ENCODE peak calls at places on chromosomes 13 and 19, in nine cellular contexts. V is effector memory CD8-positive, alpha-beta T cell; Y is ovary; O is DMS153; W is AG08396; A is ELR; J is COLO829; M is cardiac muscle cell; G is kidney glomerular epithelial cell. N is an unnamed sample.

GRCh38 chr19:15702590-15702930 is 25.3 kb upstream of the OR10H2 start:
- DNase-seq in O (peak; percentile 85), W (no peak), G (no peak), A (peak; percentile 5), Y (peak; percentile 32), M (no peak), J (no peak), V (no peak), N (peak; percentile 57)

GRCh38 chr13:48801255-48801654 is 147.5 kb downstream of the CYSLTR2 start:
- DNase-seq in Y (no peak), W (peak; percentile 24), O (no peak), V (no peak), G (no peak), A (peak; percentile 68), M (no peak), J (no peak), N (no peak)

GRCh38 chr13:36395280-36395679 is 37.0 kb upstream of the CCNA1 start:
- DNase-seq in V (no peak), O (no peak), M (no peak), A (peak; percentile 62), W (peak; percentile 60), J (peak; percentile 65), G (peak; percentile 76), Y (no peak), N (peak; percentile 17)

GRCh38 chr19:41957838-41958366 is 1.2 kb downstream of the RABAC1 start:
- DNase-seq in G (peak; percentile 92), O (peak; percentile 75), J (peak; percentile 87), V (peak; percentile 30), A (peak; percentile 88), M (peak; percentile 84), Y (peak; percentile 58), W (peak; percentile 93), N (peak; percentile 73)

GRCh38 chr13:76723551-76724232 is 162.5 kb downstream of the KCTD12 start:
- DNase-seq in G (peak; percentile 50), W (peak; percentile 71), A (peak; percentile 91), O (no peak), J (no peak), V (no peak), Y (peak; percentile 31), M (no peak), N (no peak)

GRCh38 chr19:44890366-44891015 is 563 bp upstream of the TOMM40 start:
- DNase-seq in J (peak; percentile 98), A (peak; percentile 100), V (peak; percentile 100), W (peak; percentile 93), O (peak; percentile 100), G (peak; percentile 100), Y (no peak), M (no peak), N (peak; percentile 100)

GRCh38 chr13:40102854-40103253 is 447.4 kb downstream of the COG6 start:
- DNase-seq in A (peak; percentile 79), W (peak; percentile 5), M (no peak), O (no peak), J (peak; percentile 49), G (peak; percentile 94), V (no peak), Y (peak; percentile 23), N (no peak)

GRCh38 chr13:90008707-90009149 is 1338.8 kb upstream of the MIR17HG start:
- DNase-seq in A (peak; percentile 21), Y (no peak), W (no peak), V (no peak), G (no peak), M (no peak), J (no peak), O (no peak), N (no peak)

GRCh38 chr19:4911314-4911713 is 2.0 kb downstream of the UHRF1 start:
- DNase-seq in W (no peak), A (peak; percentile 53), J (no peak), M (no peak), V (no peak), Y (no peak), G (no peak), O (no peak), N (no peak)

GRCh38 chr13:91144054-91144453 is 203.4 kb upstream of the MIR17HG start:
- DNase-seq in M (peak; percentile 18), O (no peak), Y (no peak), J (no peak), A (no peak), W (no peak), G (no peak), V (no peak), N (no peak)

GRCh38 chr19:29687244-29687896 is 22.1 kb downstream of the PLEKHF1 start:
- DNase-seq in O (no peak), V (no peak), Y (peak; percentile 57), G (peak; percentile 79), M (no peak), J (no peak), A (peak; percentile 91), W (peak; percentile 86), N (peak; percentile 22)

GRCh38 chr13:113860579-113861432 is 3.1 kb downstream of the GAS6 start:
- DNase-seq in W (no peak), M (peak; percentile 70), Y (peak; percentile 72), G (peak; percentile 79), J (no peak), O (no peak), V (no peak), A (no peak), N (no peak)

GRCh38 chr13:33817513-33817842 is 471 bp upstream of the RFC3 start:
- DNase-seq in W (no peak), O (no peak), J (no peak), A (peak; percentile 13), V (no peak), M (no peak), G (peak; percentile 53), Y (no peak), N (no peak)

GRCh38 chr13:109468123-109468522 is 318.3 kb downstream of the IRS2 start:
- DNase-seq in M (peak; percentile 3), V (no peak), W (no peak), O (no peak), J (no peak), G (no peak), A (no peak), Y (no peak), N (no peak)

GRCh38 chr13:28750187-28751045 is 31.6 kb upstream of the SLC46A3 start:
- DNase-seq in M (no peak), G (no peak), Y (no peak), J (no peak), A (no peak), V (no peak), O (no peak), W (no peak), N (no peak)

GRCh38 chr13:95349267-95349666 is 48.0 kb upstream of the ABCC4 start:
- DNase-seq in M (no peak), O (no peak), W (peak; percentile 28), G (no peak), V (no peak), Y (no peak), A (peak; percentile 39), J (no peak), N (no peak)

GRCh38 chr19:2537544-2537943 is 61.6 kb downstream of the GADD45B start:
- DNase-seq in A (no peak), J (no peak), V (no peak), M (no peak), Y (no peak), W (no peak), O (no peak), G (no peak), N (no peak)

GRCh38 chr19:28468701-28469459 is 744.1 kb downstream of the UQCRFS1 start:
- DNase-seq in O (peak; percentile 45), G (peak; percentile 46), M (no peak), A (peak; percentile 42), W (peak; percentile 12), Y (no peak), V (no peak), J (peak; percentile 6), N (no peak)

GRCh38 chr13:56988543-56988942 is 152.2 kb upstream of the PRR20A start:
- DNase-seq in A (no peak), G (no peak), V (no peak), J (peak; percentile 1), M (no peak), O (no peak), Y (no peak), W (no peak), N (no peak)

GRCh38 chr19:45913874-45914830 is at the start of gene NANOS2:
- DNase-seq in A (peak; percentile 50), G (no peak), M (peak; percentile 69), O (no peak), W (no peak), Y (no peak), V (no peak), J (no peak), N (peak; percentile 28)

GRCh38 chr13:92719868-92720267 is 506.7 kb upstream of the GPC6 start:
- DNase-seq in A (no peak), G (no peak), M (peak; percentile 26), V (no peak), J (no peak), O (peak; percentile 92), W (no peak), Y (no peak), N (no peak)

GRCh38 chr13:105847532-105848295 is 687.7 kb downstream of the EFNB2 start:
- DNase-seq in A (no peak), J (no peak), W (no peak), M (no peak), G (peak; percentile 43), Y (no peak), O (peak; percentile 91), V (no peak), N (no peak)

GRCh38 chr13:32246468-32246867 is 68.7 kb downstream of the ZAR1L start:
- DNase-seq in J (peak; percentile 77), A (peak; percentile 77), Y (no peak), V (no peak), O (no peak), M (peak; percentile 72), W (peak; percentile 66), G (peak; percentile 40), N (peak; percentile 69)

GRCh38 chr13:113838711-113839201 is 25.1 kb downstream of the GAS6 start:
- DNase-seq in W (no peak), V (no peak), J (no peak), M (no peak), G (no peak), O (no peak), A (no peak), Y (no peak), N (no peak)

GRCh38 chr13:30870049-30870884 is 35.8 kb upstream of the MEDAG start:
- DNase-seq in V (no peak), O (no peak), J (peak; percentile 82), G (peak; percentile 45), Y (peak; percentile 92), W (peak; percentile 93), M (no peak), A (peak; percentile 99), N (peak; percentile 90)

GRCh38 chr13:89514534-89515312 is 1832.8 kb upstream of the MIR17HG start:
- DNase-seq in M (no peak), Y (no peak), W (no peak), J (no peak), G (peak; percentile 85), A (peak; percentile 85), V (no peak), O (peak; percentile 65), N (no peak)

GRCh38 chr19:13968383-13968935 is 16.1 kb downstream of the DCAF15 start:
- DNase-seq in M (no peak), A (no peak), Y (no peak), V (no peak), G (no peak), J (no peak), W (no peak), O (no peak), N (no peak)

GRCh38 chr13:35789335-35790166 is 313.1 kb upstream of the MAB21L1 start:
- DNase-seq in M (peak; percentile 49), V (no peak), Y (no peak), W (peak; percentile 21), A (peak; percentile 70), O (peak; percentile 33), J (peak; percentile 43), G (peak; percentile 20), N (peak; percentile 2)

GRCh38 chr19:8046569-8047165 is 5.9 kb upstream of the CCL25 start:
- DNase-seq in O (no peak), J (no peak), W (no peak), G (no peak), A (no peak), V (no peak), Y (no peak), M (no peak), N (no peak)

GRCh38 chr19:18665771-18666202 is 17.7 kb upstream of the CRTC1 start:
- DNase-seq in M (no peak), Y (no peak), G (no peak), J (no peak), A (no peak), V (no peak), W (no peak), O (no peak), N (no peak)

GRCh38 chr19:10748924-10749434 is 31.1 kb downstream of the DNM2 start:
- DNase-seq in A (peak; percentile 39), W (no peak), M (no peak), J (peak; percentile 45), V (no peak), Y (no peak), G (peak; percentile 59), O (peak; percentile 97), N (peak; percentile 65)

N was measured in erythroblast.